ENCODE peak calls at places on chromosomes 7 and 10, in seven cellular contexts. One of them, this sample, is unnamed.

GRCh38 chr10:103967433-103968142 is 648 bp downstream of the SLK start:
- DNase-seq in GM20000: peak; percentile 78
- DNase-seq in Daoy: peak; percentile 25
- DNase-seq in nephron progenitor cell: peak; percentile 16
- DNase-seq in GDM1: peak; percentile 44
- DNase-seq in iPS-NIHi11: peak; percentile 81
- DNase-seq in stimulated activated CD8-positive, alpha-beta memory T cell treated with anti-CD3 and anti-CD28 coated beads, Interleukin-4, amount 100 ng/mL, for 24 hours: no peak
- DNase-seq in this sample: peak; percentile 64

GRCh38 chr7:91034459-91035368 is 229.5 kb upstream of the FZD1 start:
- DNase-seq in GM20000: peak; percentile 54
- DNase-seq in Daoy: peak; percentile 17
- DNase-seq in nephron progenitor cell: peak; percentile 47
- DNase-seq in GDM1: no peak
- DNase-seq in iPS-NIHi11: peak; percentile 37
- DNase-seq in stimulated activated CD8-positive, alpha-beta memory T cell treated with anti-CD3 and anti-CD28 coated beads, Interleukin-4, amount 100 ng/mL, for 24 hours: no peak
- DNase-seq in this sample: peak; percentile 47

GRCh38 chr10:7438196-7438986 is 27.6 kb upstream of the SFMBT2 start:
- DNase-seq in GM20000: no peak
- DNase-seq in Daoy: no peak
- DNase-seq in nephron progenitor cell: no peak
- DNase-seq in GDM1: no peak
- DNase-seq in iPS-NIHi11: no peak
- DNase-seq in stimulated activated CD8-positive, alpha-beta memory T cell treated with anti-CD3 and anti-CD28 coated beads, Interleukin-4, amount 100 ng/mL, for 24 hours: no peak
- DNase-seq in this sample: no peak

GRCh38 chr7:833601-834258 is 1.5 kb downstream of the SUN1 start:
- DNase-seq in GM20000: no peak
- DNase-seq in Daoy: no peak
- DNase-seq in nephron progenitor cell: no peak
- DNase-seq in GDM1: no peak
- DNase-seq in iPS-NIHi11: no peak
- DNase-seq in stimulated activated CD8-positive, alpha-beta memory T cell treated with anti-CD3 and anti-CD28 coated beads, Interleukin-4, amount 100 ng/mL, for 24 hours: no peak
- DNase-seq in this sample: no peak

GRCh38 chr10:76428541-76429330 is 997.3 kb downstream of the LRMDA start:
- DNase-seq in GM20000: no peak
- DNase-seq in Daoy: peak; percentile 39
- DNase-seq in nephron progenitor cell: no peak
- DNase-seq in GDM1: no peak
- DNase-seq in iPS-NIHi11: no peak
- DNase-seq in stimulated activated CD8-positive, alpha-beta memory T cell treated with anti-CD3 and anti-CD28 coated beads, Interleukin-4, amount 100 ng/mL, for 24 hours: no peak
- DNase-seq in this sample: no peak

GRCh38 chr7:21020667-21021066 is 234.0 kb upstream of the SP8 start:
- DNase-seq in GM20000: no peak
- DNase-seq in Daoy: no peak
- DNase-seq in nephron progenitor cell: no peak
- DNase-seq in GDM1: no peak
- DNase-seq in iPS-NIHi11: no peak
- DNase-seq in stimulated activated CD8-positive, alpha-beta memory T cell treated with anti-CD3 and anti-CD28 coated beads, Interleukin-4, amount 100 ng/mL, for 24 hours: no peak
- DNase-seq in this sample: no peak

GRCh38 chr7:121061826-121062582 is 73.5 kb downstream of the CPED1 start:
- DNase-seq in GM20000: no peak
- DNase-seq in Daoy: no peak
- DNase-seq in nephron progenitor cell: no peak
- DNase-seq in GDM1: no peak
- DNase-seq in iPS-NIHi11: no peak
- DNase-seq in stimulated activated CD8-positive, alpha-beta memory T cell treated with anti-CD3 and anti-CD28 coated beads, Interleukin-4, amount 100 ng/mL, for 24 hours: no peak
- DNase-seq in this sample: peak; percentile 1

GRCh38 chr7:18053177-18053928 is 25.7 kb upstream of the PRPS1L1 start:
- DNase-seq in GM20000: no peak
- DNase-seq in Daoy: no peak
- DNase-seq in nephron progenitor cell: no peak
- DNase-seq in GDM1: no peak
- DNase-seq in iPS-NIHi11: no peak
- DNase-seq in stimulated activated CD8-positive, alpha-beta memory T cell treated with anti-CD3 and anti-CD28 coated beads, Interleukin-4, amount 100 ng/mL, for 24 hours: no peak
- DNase-seq in this sample: no peak

GRCh38 chr10:103781329-103782061 is 73.9 kb downstream of the SH3PXD2A start:
- DNase-seq in GM20000: no peak
- DNase-seq in Daoy: peak; percentile 77
- DNase-seq in nephron progenitor cell: no peak
- DNase-seq in GDM1: no peak
- DNase-seq in iPS-NIHi11: no peak
- DNase-seq in stimulated activated CD8-positive, alpha-beta memory T cell treated with anti-CD3 and anti-CD28 coated beads, Interleukin-4, amount 100 ng/mL, for 24 hours: no peak
- DNase-seq in this sample: no peak

GRCh38 chr10:113087082-113088029 is 137.3 kb downstream of the TCF7L2 start:
- DNase-seq in GM20000: no peak
- DNase-seq in Daoy: peak; percentile 96
- DNase-seq in nephron progenitor cell: no peak
- DNase-seq in GDM1: no peak
- DNase-seq in iPS-NIHi11: peak; percentile 72
- DNase-seq in stimulated activated CD8-positive, alpha-beta memory T cell treated with anti-CD3 and anti-CD28 coated beads, Interleukin-4, amount 100 ng/mL, for 24 hours: no peak
- DNase-seq in this sample: peak; percentile 37

GRCh38 chr7:137122145-137122544 is 221.4 kb downstream of the PTN start:
- DNase-seq in GM20000: no peak
- DNase-seq in Daoy: no peak
- DNase-seq in nephron progenitor cell: no peak
- DNase-seq in GDM1: no peak
- DNase-seq in iPS-NIHi11: no peak
- DNase-seq in stimulated activated CD8-positive, alpha-beta memory T cell treated with anti-CD3 and anti-CD28 coated beads, Interleukin-4, amount 100 ng/mL, for 24 hours: no peak
- DNase-seq in this sample: no peak

GRCh38 chr7:82789883-82790609 is 346.5 kb upstream of the CACNA2D1 start:
- DNase-seq in GM20000: no peak
- DNase-seq in Daoy: no peak
- DNase-seq in nephron progenitor cell: no peak
- DNase-seq in GDM1: no peak
- DNase-seq in iPS-NIHi11: no peak
- DNase-seq in stimulated activated CD8-positive, alpha-beta memory T cell treated with anti-CD3 and anti-CD28 coated beads, Interleukin-4, amount 100 ng/mL, for 24 hours: no peak
- DNase-seq in this sample: no peak

GRCh38 chr7:30080818-30081217 is 52.6 kb downstream of the PLEKHA8 start:
- DNase-seq in GM20000: no peak
- DNase-seq in Daoy: no peak
- DNase-seq in nephron progenitor cell: no peak
- DNase-seq in GDM1: no peak
- DNase-seq in iPS-NIHi11: peak; percentile 31
- DNase-seq in stimulated activated CD8-positive, alpha-beta memory T cell treated with anti-CD3 and anti-CD28 coated beads, Interleukin-4, amount 100 ng/mL, for 24 hours: no peak
- DNase-seq in this sample: no peak

GRCh38 chr10:70269741-70270140 is 14.1 kb downstream of the NPFFR1 start:
- DNase-seq in GM20000: no peak
- DNase-seq in Daoy: no peak
- DNase-seq in nephron progenitor cell: no peak
- DNase-seq in GDM1: no peak
- DNase-seq in iPS-NIHi11: no peak
- DNase-seq in stimulated activated CD8-positive, alpha-beta memory T cell treated with anti-CD3 and anti-CD28 coated beads, Interleukin-4, amount 100 ng/mL, for 24 hours: no peak
- DNase-seq in this sample: no peak

GRCh38 chr7:45923290-45923689 is 2.2 kb upstream of the IGFBP3 start:
- DNase-seq in GM20000: peak; percentile 68
- DNase-seq in Daoy: peak; percentile 92
- DNase-seq in nephron progenitor cell: peak; percentile 85
- DNase-seq in GDM1: peak; percentile 17
- DNase-seq in iPS-NIHi11: peak; percentile 51
- DNase-seq in stimulated activated CD8-positive, alpha-beta memory T cell treated with anti-CD3 and anti-CD28 coated beads, Interleukin-4, amount 100 ng/mL, for 24 hours: peak; percentile 43
- DNase-seq in this sample: peak; percentile 48

GRCh38 chr10:78817361-78817760 is 251.4 kb upstream of the ZMIZ1 start:
- DNase-seq in GM20000: no peak
- DNase-seq in Daoy: no peak
- DNase-seq in nephron progenitor cell: no peak
- DNase-seq in GDM1: no peak
- DNase-seq in iPS-NIHi11: no peak
- DNase-seq in stimulated activated CD8-positive, alpha-beta memory T cell treated with anti-CD3 and anti-CD28 coated beads, Interleukin-4, amount 100 ng/mL, for 24 hours: no peak
- DNase-seq in this sample: no peak

GRCh38 chr10:132152896-132153580 is 33.7 kb upstream of the DPYSL4 start:
- DNase-seq in GM20000: no peak
- DNase-seq in Daoy: no peak
- DNase-seq in nephron progenitor cell: no peak
- DNase-seq in GDM1: no peak
- DNase-seq in iPS-NIHi11: no peak
- DNase-seq in stimulated activated CD8-positive, alpha-beta memory T cell treated with anti-CD3 and anti-CD28 coated beads, Interleukin-4, amount 100 ng/mL, for 24 hours: no peak
- DNase-seq in this sample: no peak

GRCh38 chr7:47568569-47568968 is 13.3 kb downstream of the TNS3 start:
- DNase-seq in GM20000: no peak
- DNase-seq in Daoy: no peak
- DNase-seq in nephron progenitor cell: no peak
- DNase-seq in GDM1: peak; percentile 99
- DNase-seq in iPS-NIHi11: no peak
- DNase-seq in stimulated activated CD8-positive, alpha-beta memory T cell treated with anti-CD3 and anti-CD28 coated beads, Interleukin-4, amount 100 ng/mL, for 24 hours: no peak
- DNase-seq in this sample: no peak

GRCh38 chr7:50868426-50869100 is 85.9 kb upstream of the GRB10 start:
- DNase-seq in GM20000: no peak
- DNase-seq in Daoy: no peak
- DNase-seq in nephron progenitor cell: no peak
- DNase-seq in GDM1: no peak
- DNase-seq in iPS-NIHi11: no peak
- DNase-seq in stimulated activated CD8-positive, alpha-beta memory T cell treated with anti-CD3 and anti-CD28 coated beads, Interleukin-4, amount 100 ng/mL, for 24 hours: no peak
- DNase-seq in this sample: no peak

GRCh38 chr7:148723846-148724245 is 25.1 kb downstream of the CUL1 start:
- DNase-seq in GM20000: no peak
- DNase-seq in Daoy: no peak
- DNase-seq in nephron progenitor cell: no peak
- DNase-seq in GDM1: no peak
- DNase-seq in iPS-NIHi11: no peak
- DNase-seq in stimulated activated CD8-positive, alpha-beta memory T cell treated with anti-CD3 and anti-CD28 coated beads, Interleukin-4, amount 100 ng/mL, for 24 hours: no peak
- DNase-seq in this sample: no peak

GRCh38 chr7:106344861-106345260 is 60.1 kb upstream of the NAMPT start:
- DNase-seq in GM20000: no peak
- DNase-seq in Daoy: peak; percentile 68
- DNase-seq in nephron progenitor cell: no peak
- DNase-seq in GDM1: no peak
- DNase-seq in iPS-NIHi11: no peak
- DNase-seq in stimulated activated CD8-positive, alpha-beta memory T cell treated with anti-CD3 and anti-CD28 coated beads, Interleukin-4, amount 100 ng/mL, for 24 hours: no peak
- DNase-seq in this sample: no peak

GRCh38 chr10:94292448-94293118 is 70.2 kb downstream of the NOC3L start:
- DNase-seq in GM20000: no peak
- DNase-seq in Daoy: peak; percentile 45
- DNase-seq in nephron progenitor cell: no peak
- DNase-seq in GDM1: no peak
- DNase-seq in iPS-NIHi11: no peak
- DNase-seq in stimulated activated CD8-positive, alpha-beta memory T cell treated with anti-CD3 and anti-CD28 coated beads, Interleukin-4, amount 100 ng/mL, for 24 hours: no peak
- DNase-seq in this sample: no peak

GRCh38 chr10:61452229-61452651 is 941 bp downstream of the TMEM26 start:
- DNase-seq in GM20000: no peak
- DNase-seq in Daoy: no peak
- DNase-seq in nephron progenitor cell: peak; percentile 38
- DNase-seq in GDM1: no peak
- DNase-seq in iPS-NIHi11: peak; percentile 27
- DNase-seq in stimulated activated CD8-positive, alpha-beta memory T cell treated with anti-CD3 and anti-CD28 coated beads, Interleukin-4, amount 100 ng/mL, for 24 hours: no peak
- DNase-seq in this sample: no peak

GRCh38 chr10:593421-593820 is 96.0 kb downstream of the DIP2C start:
- DNase-seq in GM20000: no peak
- DNase-seq in Daoy: no peak
- DNase-seq in nephron progenitor cell: no peak
- DNase-seq in GDM1: no peak
- DNase-seq in iPS-NIHi11: no peak
- DNase-seq in stimulated activated CD8-positive, alpha-beta memory T cell treated with anti-CD3 and anti-CD28 coated beads, Interleukin-4, amount 100 ng/mL, for 24 hours: no peak
- DNase-seq in this sample: no peak

GRCh38 chr10:90138844-90139243 is 437.5 kb downstream of the KIF20B start:
- DNase-seq in GM20000: no peak
- DNase-seq in Daoy: no peak
- DNase-seq in nephron progenitor cell: no peak
- DNase-seq in GDM1: no peak
- DNase-seq in iPS-NIHi11: peak; percentile 16
- DNase-seq in stimulated activated CD8-positive, alpha-beta memory T cell treated with anti-CD3 and anti-CD28 coated beads, Interleukin-4, amount 100 ng/mL, for 24 hours: no peak
- DNase-seq in this sample: no peak

GRCh38 chr7:41425926-41426325 is 277.0 kb downstream of the INHBA start:
- DNase-seq in GM20000: no peak
- DNase-seq in Daoy: peak; percentile 90
- DNase-seq in nephron progenitor cell: no peak
- DNase-seq in GDM1: no peak
- DNase-seq in iPS-NIHi11: no peak
- DNase-seq in stimulated activated CD8-positive, alpha-beta memory T cell treated with anti-CD3 and anti-CD28 coated beads, Interleukin-4, amount 100 ng/mL, for 24 hours: no peak
- DNase-seq in this sample: no peak

GRCh38 chr10:105243381-105243780 is 602.3 kb downstream of the SORCS3 start:
- DNase-seq in GM20000: no peak
- DNase-seq in Daoy: no peak
- DNase-seq in nephron progenitor cell: no peak
- DNase-seq in GDM1: no peak
- DNase-seq in iPS-NIHi11: no peak
- DNase-seq in stimulated activated CD8-positive, alpha-beta memory T cell treated with anti-CD3 and anti-CD28 coated beads, Interleukin-4, amount 100 ng/mL, for 24 hours: no peak
- DNase-seq in this sample: no peak

GRCh38 chr7:156865493-156865892 is 27.5 kb downstream of the LMBR1 start:
- DNase-seq in GM20000: no peak
- DNase-seq in Daoy: no peak
- DNase-seq in nephron progenitor cell: no peak
- DNase-seq in GDM1: no peak
- DNase-seq in iPS-NIHi11: no peak
- DNase-seq in stimulated activated CD8-positive, alpha-beta memory T cell treated with anti-CD3 and anti-CD28 coated beads, Interleukin-4, amount 100 ng/mL, for 24 hours: no peak
- DNase-seq in this sample: no peak

GRCh38 chr10:27743736-27744477 is 1.7 kb downstream of the MKX start:
- DNase-seq in GM20000: no peak
- DNase-seq in Daoy: peak; percentile 33
- DNase-seq in nephron progenitor cell: no peak
- DNase-seq in GDM1: no peak
- DNase-seq in iPS-NIHi11: no peak
- DNase-seq in stimulated activated CD8-positive, alpha-beta memory T cell treated with anti-CD3 and anti-CD28 coated beads, Interleukin-4, amount 100 ng/mL, for 24 hours: no peak
- DNase-seq in this sample: no peak

GRCh38 chr10:13816195-13816926 is 229.6 kb downstream of the PRPF18 start:
- DNase-seq in GM20000: no peak
- DNase-seq in Daoy: no peak
- DNase-seq in nephron progenitor cell: no peak
- DNase-seq in GDM1: no peak
- DNase-seq in iPS-NIHi11: no peak
- DNase-seq in stimulated activated CD8-positive, alpha-beta memory T cell treated with anti-CD3 and anti-CD28 coated beads, Interleukin-4, amount 100 ng/mL, for 24 hours: no peak
- DNase-seq in this sample: no peak

GRCh38 chr10:125951290-125951689 is 54.9 kb downstream of the FANK1 start:
- DNase-seq in GM20000: no peak
- DNase-seq in Daoy: no peak
- DNase-seq in nephron progenitor cell: no peak
- DNase-seq in GDM1: no peak
- DNase-seq in iPS-NIHi11: no peak
- DNase-seq in stimulated activated CD8-positive, alpha-beta memory T cell treated with anti-CD3 and anti-CD28 coated beads, Interleukin-4, amount 100 ng/mL, for 24 hours: no peak
- DNase-seq in this sample: no peak

GRCh38 chr10:116891208-116891607 is 41.9 kb downstream of the ENO4 start:
- DNase-seq in GM20000: no peak
- DNase-seq in Daoy: peak; percentile 87
- DNase-seq in nephron progenitor cell: no peak
- DNase-seq in GDM1: no peak
- DNase-seq in iPS-NIHi11: no peak
- DNase-seq in stimulated activated CD8-positive, alpha-beta memory T cell treated with anti-CD3 and anti-CD28 coated beads, Interleukin-4, amount 100 ng/mL, for 24 hours: no peak
- DNase-seq in this sample: no peak